ENCODE peak calls at places on chromosomes 16 and 17, in seven cellular contexts. One of them, this sample, is unnamed. For H3K4me1, the result is how much of the 10 kb centered on the place peaks cover.

GRCh38 chr17:68771867-68772515 is 170.8 kb upstream of the FAM20A start:
- DNase-seq in left ventricle myocardium inferior: no peak
- DNase-seq in breast epithelium: no peak
- DNase-seq in upper lobe of right lung: no peak
- DNase-seq in tibial nerve: peak
- DNase-seq in transverse colon: no peak
- DNase-seq in body of pancreas: no peak
- DNase-seq in this sample: no peak

GRCh38 chr17:50260501-50260911 is 13.8 kb upstream of the TMEM92 start:
- DNase-seq in upper lobe of right lung: peak
- DNase-seq in transverse colon: no peak
- DNase-seq in breast epithelium: peak
- DNase-seq in tibial nerve: no peak
- DNase-seq in body of pancreas: no peak
- DNase-seq in left ventricle myocardium inferior: no peak
- DNase-seq in this sample: no peak

GRCh38 chr16:4081035-4081434 is 35.2 kb downstream of the ADCY9 start:
- DNase-seq in upper lobe of right lung: no peak
- DNase-seq in tibial nerve: no peak
- DNase-seq in body of pancreas: no peak
- DNase-seq in left ventricle myocardium inferior: no peak
- DNase-seq in transverse colon: no peak
- DNase-seq in breast epithelium: no peak
- DNase-seq in this sample: no peak

GRCh38 chr16:66269631-66270332 is 96.7 kb upstream of the CDH5 start:
- DNase-seq in upper lobe of right lung: no peak
- DNase-seq in tibial nerve: no peak
- DNase-seq in breast epithelium: peak
- DNase-seq in body of pancreas: no peak
- DNase-seq in transverse colon: no peak
- DNase-seq in left ventricle myocardium inferior: no peak
- DNase-seq in this sample: no peak

GRCh38 chr17:42221886-42222745 is 27.8 kb upstream of the GHDC start:
- DNase-seq in upper lobe of right lung: no peak
- DNase-seq in tibial nerve: no peak
- DNase-seq in breast epithelium: no peak
- DNase-seq in transverse colon: peak
- DNase-seq in left ventricle myocardium inferior: peak
- DNase-seq in body of pancreas: peak
- DNase-seq in this sample: peak

GRCh38 chr17:74239169-74239568 is 25.8 kb downstream of the TTYH2 start:
- DNase-seq in upper lobe of right lung: no peak
- DNase-seq in transverse colon: peak
- DNase-seq in breast epithelium: peak
- DNase-seq in body of pancreas: no peak
- DNase-seq in left ventricle myocardium inferior: peak
- DNase-seq in tibial nerve: peak
- DNase-seq in this sample: peak

GRCh38 chr17:82671071-82671470 is 22.8 kb upstream of the WDR45B start:
- DNase-seq in transverse colon: no peak
- DNase-seq in breast epithelium: no peak
- DNase-seq in body of pancreas: no peak
- DNase-seq in left ventricle myocardium inferior: no peak
- DNase-seq in tibial nerve: no peak
- DNase-seq in upper lobe of right lung: no peak
- DNase-seq in this sample: no peak

GRCh38 chr16:85146922-85147651 is 34.8 kb upstream of the CIBAR2 start:
- DNase-seq in tibial nerve: no peak
- DNase-seq in transverse colon: no peak
- DNase-seq in left ventricle myocardium inferior: no peak
- DNase-seq in breast epithelium: no peak
- DNase-seq in upper lobe of right lung: no peak
- DNase-seq in body of pancreas: no peak
- DNase-seq in this sample: peak

GRCh38 chr17:1882836-1883235 is 53.0 kb downstream of the RPA1 start:
- DNase-seq in tibial nerve: peak
- DNase-seq in body of pancreas: no peak
- DNase-seq in upper lobe of right lung: peak
- DNase-seq in left ventricle myocardium inferior: no peak
- DNase-seq in transverse colon: no peak
- DNase-seq in breast epithelium: no peak
- DNase-seq in this sample: no peak

GRCh38 chr17:46764335-46764708 is 54.2 kb downstream of the WNT3 start:
- DNase-seq in upper lobe of right lung: no peak
- DNase-seq in breast epithelium: no peak
- DNase-seq in left ventricle myocardium inferior: no peak
- DNase-seq in transverse colon: no peak
- DNase-seq in tibial nerve: no peak
- DNase-seq in body of pancreas: no peak
- DNase-seq in this sample: no peak

GRCh38 chr17:62775876-62776275 is 32.2 kb downstream of the MARCHF10 start:
- DNase-seq in tibial nerve: no peak
- DNase-seq in left ventricle myocardium inferior: no peak
- DNase-seq in body of pancreas: no peak
- DNase-seq in upper lobe of right lung: no peak
- DNase-seq in transverse colon: no peak
- DNase-seq in breast epithelium: no peak
- DNase-seq in this sample: no peak

GRCh38 chr17:49762148-49762941 is 1.6 kb downstream of the FAM117A start:
- DNase-seq in transverse colon: no peak
- DNase-seq in body of pancreas: no peak
- DNase-seq in upper lobe of right lung: no peak
- DNase-seq in breast epithelium: no peak
- DNase-seq in tibial nerve: no peak
- DNase-seq in left ventricle myocardium inferior: no peak
- DNase-seq in this sample: no peak

GRCh38 chr16:89117975-89118289 is 24.3 kb downstream of the ACSF3 start:
- DNase-seq in transverse colon: no peak
- DNase-seq in tibial nerve: no peak
- DNase-seq in upper lobe of right lung: no peak
- DNase-seq in body of pancreas: no peak
- DNase-seq in left ventricle myocardium inferior: peak
- DNase-seq in breast epithelium: no peak
- DNase-seq in this sample: no peak

GRCh38 chr16:51638338-51639135 is 487.5 kb upstream of the SALL1 start:
- DNase-seq in transverse colon: no peak
- DNase-seq in upper lobe of right lung: no peak
- DNase-seq in breast epithelium: no peak
- DNase-seq in body of pancreas: no peak
- DNase-seq in left ventricle myocardium inferior: no peak
- DNase-seq in tibial nerve: no peak
- DNase-seq in this sample: no peak

GRCh38 chr16:30995927-30996323 is 10.9 kb downstream of the HSD3B7 start:
- DNase-seq in transverse colon: no peak
- DNase-seq in upper lobe of right lung: no peak
- DNase-seq in left ventricle myocardium inferior: no peak
- DNase-seq in breast epithelium: no peak
- DNase-seq in tibial nerve: no peak
- DNase-seq in body of pancreas: no peak
- DNase-seq in this sample: no peak

GRCh38 chr16:24035127-24035842 is 199.5 kb downstream of the PRKCB start:
- DNase-seq in tibial nerve: no peak
- DNase-seq in body of pancreas: no peak
- DNase-seq in upper lobe of right lung: no peak
- DNase-seq in breast epithelium: no peak
- DNase-seq in left ventricle myocardium inferior: no peak
- DNase-seq in transverse colon: peak
- DNase-seq in this sample: no peak

GRCh38 chr17:71434716-71435115 is 686.1 kb upstream of the SOX9 start:
- DNase-seq in transverse colon: no peak
- DNase-seq in left ventricle myocardium inferior: no peak
- DNase-seq in upper lobe of right lung: no peak
- DNase-seq in breast epithelium: no peak
- DNase-seq in body of pancreas: no peak
- DNase-seq in tibial nerve: no peak
- DNase-seq in this sample: no peak

GRCh38 chr17:72448019-72448418 is 327.2 kb downstream of the SOX9 start:
- DNase-seq in breast epithelium: no peak
- DNase-seq in upper lobe of right lung: no peak
- DNase-seq in left ventricle myocardium inferior: no peak
- DNase-seq in body of pancreas: no peak
- DNase-seq in tibial nerve: no peak
- DNase-seq in transverse colon: no peak
- DNase-seq in this sample: no peak
- H3K4me1 ChIP-seq in breast epithelium: under half
- H3K4me1 ChIP-seq in upper lobe of right lung: under half
- H3K4me1 ChIP-seq in left ventricle myocardium inferior: under half
- H3K4me1 ChIP-seq in body of pancreas: under half
- H3K4me1 ChIP-seq in tibial nerve: under half
- H3K4me1 ChIP-seq in transverse colon: half or more
- H3K4me1 ChIP-seq in this sample: under half

DNA sequence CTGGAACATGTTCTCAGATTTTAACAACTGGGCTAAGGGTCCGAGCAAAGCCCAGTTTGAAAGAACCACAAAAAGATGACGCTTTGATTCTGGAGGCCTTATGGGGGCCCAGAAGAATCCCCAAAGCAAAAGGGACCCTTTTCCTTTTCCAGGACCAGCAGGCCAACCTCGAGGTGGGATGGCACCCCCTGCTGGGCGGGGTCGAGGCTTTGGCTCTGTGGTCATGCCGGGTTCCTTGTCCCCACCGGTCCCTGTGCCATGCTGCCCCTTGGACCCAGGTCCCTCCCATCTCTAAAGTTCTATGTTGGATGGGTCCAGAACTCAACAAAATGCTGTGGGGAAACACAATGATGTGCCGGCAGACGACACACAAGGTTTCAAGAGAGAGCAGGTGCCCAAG is 30.9 kb downstream of the TMEM204 start:
- DNase-seq in left ventricle myocardium inferior: no peak
- DNase-seq in body of pancreas: no peak
- DNase-seq in transverse colon: no peak
- DNase-seq in upper lobe of right lung: no peak
- DNase-seq in breast epithelium: no peak
- DNase-seq in tibial nerve: no peak
- DNase-seq in this sample: no peak
- TF ChIP-seq CTCF in left ventricle myocardium inferior: peak
- TF ChIP-seq CTCF in body of pancreas: no peak
- TF ChIP-seq CTCF in transverse colon: peak
- TF ChIP-seq CTCF in upper lobe of right lung: peak
- TF ChIP-seq CTCF in breast epithelium: no peak
- TF ChIP-seq CTCF in tibial nerve: no peak
- TF ChIP-seq CTCF in this sample: peak

DNA sequence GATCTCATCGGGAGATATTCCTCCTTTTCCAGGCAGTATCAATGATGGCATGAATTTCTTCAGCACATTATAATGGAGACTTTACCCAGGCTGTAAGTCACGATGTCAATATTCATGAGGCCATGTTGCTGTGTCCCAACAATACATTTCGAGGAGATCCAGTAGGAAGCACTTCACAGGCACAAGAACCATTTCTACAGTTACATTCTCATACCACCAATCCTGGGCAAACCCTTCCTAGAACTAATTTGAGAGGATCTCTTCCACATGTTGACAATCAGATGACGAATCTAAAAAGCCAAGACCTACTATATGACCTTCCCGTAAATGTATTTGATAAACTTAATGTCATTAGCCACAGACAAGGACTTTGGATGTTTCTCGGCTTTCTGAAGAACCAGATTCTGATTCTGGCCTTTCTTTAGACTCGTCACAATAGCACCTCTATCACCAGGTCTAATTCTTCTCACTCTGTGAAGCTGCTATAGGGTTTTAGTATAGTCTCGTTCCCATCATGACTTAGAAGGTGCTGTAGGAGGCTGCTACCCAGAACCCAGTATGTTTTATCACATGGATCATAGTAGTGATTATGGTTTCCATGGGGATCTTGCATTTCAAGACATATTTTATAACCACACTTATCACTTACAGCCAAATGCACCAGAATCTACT is 40.2 kb downstream of the C16orf87 start:
- DNase-seq in breast epithelium: no peak
- DNase-seq in transverse colon: no peak
- DNase-seq in left ventricle myocardium inferior: no peak
- DNase-seq in upper lobe of right lung: no peak
- DNase-seq in tibial nerve: no peak
- DNase-seq in body of pancreas: no peak
- DNase-seq in this sample: no peak
- H3K27ac ChIP-seq in breast epithelium: no peak
- H3K27ac ChIP-seq in transverse colon: no peak
- H3K27ac ChIP-seq in left ventricle myocardium inferior: peak
- H3K27ac ChIP-seq in upper lobe of right lung: no peak
- H3K27ac ChIP-seq in tibial nerve: no peak
- H3K27ac ChIP-seq in body of pancreas: no peak
- H3K27ac ChIP-seq in this sample: peak

DNA sequence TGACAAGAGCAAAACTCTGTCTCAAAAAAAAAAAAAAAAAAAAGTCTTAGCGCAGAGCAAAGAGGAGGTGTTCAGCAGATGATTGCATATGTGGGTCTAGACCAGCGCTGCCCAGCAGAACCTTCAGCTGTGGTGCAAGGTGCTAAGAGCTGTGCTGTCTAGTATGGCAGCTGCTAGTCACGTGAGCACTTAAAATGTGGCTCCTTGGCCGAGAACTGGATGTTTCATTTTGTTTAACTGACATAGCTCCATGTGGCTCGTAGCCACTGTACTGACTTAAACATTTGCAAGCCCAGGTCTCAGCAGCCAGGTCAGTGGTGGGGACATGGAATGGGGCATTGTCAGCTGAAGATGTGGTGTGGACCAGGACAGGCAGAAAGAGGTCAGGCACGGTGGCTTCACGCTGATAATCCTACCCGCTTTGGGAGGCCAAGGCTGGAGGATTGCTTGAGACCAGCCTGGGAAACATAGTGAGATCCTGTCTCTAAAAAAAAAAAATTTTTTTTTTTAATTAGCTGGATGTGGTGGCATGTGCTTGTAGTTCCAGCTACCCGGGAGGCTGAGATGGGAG is 9.2 kb downstream of the C1QTNF1 start:
- DNase-seq in breast epithelium: no peak
- DNase-seq in left ventricle myocardium inferior: no peak
- DNase-seq in body of pancreas: no peak
- DNase-seq in upper lobe of right lung: peak
- DNase-seq in transverse colon: no peak
- DNase-seq in tibial nerve: no peak
- DNase-seq in this sample: no peak
- H3K4me1 ChIP-seq in breast epithelium: under half
- H3K4me1 ChIP-seq in left ventricle myocardium inferior: half or more
- H3K4me1 ChIP-seq in body of pancreas: under half
- H3K4me1 ChIP-seq in upper lobe of right lung: under half
- H3K4me1 ChIP-seq in transverse colon: under half
- H3K4me1 ChIP-seq in tibial nerve: under half
- H3K4me1 ChIP-seq in this sample: under half

DNA sequence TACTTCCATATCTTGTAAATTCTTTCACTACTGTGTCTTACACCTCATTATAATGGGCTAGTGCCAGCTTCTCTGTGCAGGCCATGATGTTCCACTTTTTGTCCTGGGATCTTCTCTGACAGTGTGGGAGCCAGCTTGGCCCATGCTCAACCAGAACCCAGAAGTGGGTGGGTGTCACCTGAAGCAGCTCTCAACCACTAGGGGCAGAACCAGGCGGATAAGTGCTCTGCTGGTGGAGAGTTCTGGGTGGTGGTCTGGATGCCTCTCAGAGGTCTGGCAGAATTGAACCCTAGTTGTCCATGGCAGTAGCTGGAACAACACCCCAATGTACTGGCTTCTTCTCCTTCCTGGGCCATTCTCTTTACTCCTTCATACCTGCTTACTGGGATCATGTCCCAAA is 254.1 kb upstream of the N4BP1 start:
- DNase-seq in body of pancreas: no peak
- DNase-seq in upper lobe of right lung: no peak
- DNase-seq in transverse colon: no peak
- DNase-seq in left ventricle myocardium inferior: no peak
- DNase-seq in tibial nerve: no peak
- DNase-seq in breast epithelium: no peak
- DNase-seq in this sample: no peak
- TF ChIP-seq CTCF in body of pancreas: no peak
- TF ChIP-seq CTCF in upper lobe of right lung: no peak
- TF ChIP-seq CTCF in transverse colon: no peak
- TF ChIP-seq CTCF in left ventricle myocardium inferior: no peak
- TF ChIP-seq CTCF in tibial nerve: no peak
- TF ChIP-seq CTCF in breast epithelium: no peak
- TF ChIP-seq CTCF in this sample: no peak

GRCh38 chr17:77428020-77428781 is 287.4 kb downstream of the SEC14L1 start:
- DNase-seq in tibial nerve: no peak
- DNase-seq in left ventricle myocardium inferior: no peak
- DNase-seq in breast epithelium: no peak
- DNase-seq in body of pancreas: no peak
- DNase-seq in upper lobe of right lung: no peak
- DNase-seq in transverse colon: peak
- DNase-seq in this sample: peak
- H3K27ac ChIP-seq in tibial nerve: peak
- H3K27ac ChIP-seq in left ventricle myocardium inferior: peak
- H3K27ac ChIP-seq in breast epithelium: peak
- H3K27ac ChIP-seq in body of pancreas: no peak
- H3K27ac ChIP-seq in upper lobe of right lung: no peak
- H3K27ac ChIP-seq in transverse colon: peak
- H3K27ac ChIP-seq in this sample: peak